ENCODE peak calls at places on chromosomes 11 and 22, in four cellular contexts. Z is lower lobe of right lung; L is heart right ventricle; S is naive thymus-derived CD4-positive, alpha-beta T cell. Q is an unnamed sample.

GRCh38 chr11:34827239-34827638 is 88.9 kb downstream of the APIP start:
- DNase-seq in Z (no peak), L (no peak), S (no peak), Q (no peak)

GRCh38 chr11:57294225-57295131 is 30.3 kb downstream of the TNKS1BP1 start:
- DNase-seq in Z (no peak), L (no peak), S (no peak), Q (no peak)

GRCh38 chr22:38347944-38348750 is 30.9 kb upstream of the CSNK1E start:
- DNase-seq in Z (no peak), L (no peak), S (no peak), Q (no peak)

GRCh38 chr11:75428989-75429640 is 3.9 kb downstream of the KLHL35 start:
- DNase-seq in Z (no peak), L (no peak), S (no peak), Q (no peak)

GRCh38 chr11:134542401-134543143 is 130.5 kb upstream of the B3GAT1 start:
- DNase-seq in Z (no peak), L (peak; percentile 2), S (no peak), Q (no peak)

GRCh38 chr22:46007848-46008261 is 30.9 kb upstream of the WNT7B start:
- DNase-seq in Z (peak; percentile 69), L (peak; percentile 89), S (no peak), Q (no peak)

GRCh38 chr11:10144954-10145353 is 149.1 kb downstream of the SBF2 start:
- DNase-seq in Z (no peak), L (no peak), S (no peak), Q (no peak)

GRCh38 chr11:108131993-108132392 is 10.6 kb downstream of the ACAT1 start:
- DNase-seq in Z (no peak), L (no peak), S (no peak), Q (no peak)

GRCh38 chr11:2819316-2819715 is 66.3 kb downstream of the CDKN1C start:
- DNase-seq in Z (peak; percentile 17), L (no peak), S (no peak), Q (no peak)

GRCh38 chr22:19178065-19178658 is 374 bp downstream of the SLC25A1 start:
- DNase-seq in Z (peak; percentile 74), L (no peak), S (peak; percentile 64), Q (peak; percentile 60)

GRCh38 chr11:108632041-108632440 is 32.8 kb upstream of the DDX10 start:
- DNase-seq in Z (no peak), L (no peak), S (no peak), Q (no peak)

GRCh38 chr11:7630002-7630401 is 43.3 kb downstream of the CYB5R2 start:
- DNase-seq in Z (no peak), L (peak; percentile 45), S (no peak), Q (no peak)

GRCh38 chr11:59255281-59255680 is 42.6 kb upstream of the MPEG1 start:
- DNase-seq in Z (no peak), L (no peak), S (no peak), Q (no peak)

GRCh38 chr11:73330569-73331093 is 22.6 kb downstream of the ARHGEF17 start:
- DNase-seq in Z (no peak), L (no peak), S (no peak), Q (no peak)

GRCh38 chr11:126833020-126833419 is 167.6 kb downstream of the KIRREL3 start:
- DNase-seq in Z (no peak), L (no peak), S (no peak), Q (no peak)

GRCh38 chr11:73241300-73241699 is 23.2 kb downstream of the P2RY2 start:
- DNase-seq in Z (no peak), L (no peak), S (no peak), Q (no peak)

GRCh38 chr22:42664976-42665831 is 16.0 kb upstream of the CYB5R3 start:
- DNase-seq in Z (no peak), L (no peak), S (no peak), Q (no peak)

GRCh38 chr11:96199563-96200025 is 143.4 kb downstream of the MAML2 start:
- DNase-seq in Z (no peak), L (no peak), S (no peak), Q (peak; percentile 41)

GRCh38 chr11:19276859-19277808 is 36.4 kb upstream of the E2F8 start:
- DNase-seq in Z (no peak), L (no peak), S (no peak), Q (no peak)

GRCh38 chr22:22721681-22722309 is 77.4 kb downstream of the GGTLC2 start:
- DNase-seq in Z (peak; percentile 73), L (no peak), S (no peak), Q (no peak)

GRCh38 chr11:82722236-82722635 is 11.4 kb downstream of the FAM181B start:
- DNase-seq in Z (no peak), L (no peak), S (no peak), Q (no peak)

GRCh38 chr22:50082961-50083461 is 2.2 kb downstream of the MLC1 start:
- DNase-seq in Z (no peak), L (no peak), S (no peak), Q (no peak)

GRCh38 chr11:76635991-76636520 is 34.5 kb downstream of the LRRC32 start:
- DNase-seq in Z (no peak), L (no peak), S (no peak), Q (no peak)

GRCh38 chr11:44339530-44339883 is 29.6 kb upstream of the ALX4 start:
- DNase-seq in Z (no peak), L (no peak), S (no peak), Q (no peak)

GRCh38 chr11:74755395-74755995 is 6.8 kb downstream of the RNF169 start:
- DNase-seq in Z (no peak), L (no peak), S (no peak), Q (no peak)

GRCh38 chr11:22582011-22582410 is 43.6 kb downstream of the FANCF start:
- DNase-seq in Z (no peak), L (no peak), S (no peak), Q (no peak)

GRCh38 chr22:38504731-38505594 is 1.1 kb downstream of the DDX17 start:
- DNase-seq in Z (peak; percentile 80), L (peak; percentile 63), S (peak; percentile 44), Q (peak; percentile 43)

GRCh38 chr11:117816151-117816741 is 8.3 kb downstream of the FXYD2 start:
- DNase-seq in Z (no peak), L (no peak), S (no peak), Q (no peak)

GRCh38 chr11:65553301-65554001 is 4.7 kb downstream of the LTBP3 start:
- DNase-seq in Z (no peak), L (no peak), S (peak; percentile 83), Q (peak; percentile 68)

GRCh38 chr11:47711816-47712215 is 3.4 kb downstream of the AGBL2 start:
- DNase-seq in Z (no peak), L (no peak), S (no peak), Q (no peak)

GRCh38 chr11:86785576-86785975 is 14.8 kb upstream of the PRSS23 start:
- DNase-seq in Z (no peak), L (no peak), S (no peak), Q (no peak)

GRCh38 chr11:85752890-85753581 is 57.9 kb downstream of the SYTL2 start:
- DNase-seq in Z (no peak), L (no peak), S (peak; percentile 97), Q (peak; percentile 98)

GRCh38 chr11:32852142-32852541 is 22.4 kb downstream of the PRRG4 start:
- DNase-seq in Z (no peak), L (no peak), S (no peak), Q (no peak)

GRCh38 chr11:19753451-19754041 is 40.9 kb downstream of the NAV2 start:
- DNase-seq in Z (peak; percentile 78), L (no peak), S (no peak), Q (no peak)

GRCh38 chr11:33384251-33384650 is 127.1 kb downstream of the HIPK3 start:
- DNase-seq in Z (no peak), L (no peak), S (no peak), Q (no peak)

GRCh38 chr11:124717786-124718634 is 21.7 kb upstream of the NRGN start:
- DNase-seq in Z (peak; percentile 62), L (peak; percentile 32), S (peak; percentile 32), Q (no peak)

DNA sequence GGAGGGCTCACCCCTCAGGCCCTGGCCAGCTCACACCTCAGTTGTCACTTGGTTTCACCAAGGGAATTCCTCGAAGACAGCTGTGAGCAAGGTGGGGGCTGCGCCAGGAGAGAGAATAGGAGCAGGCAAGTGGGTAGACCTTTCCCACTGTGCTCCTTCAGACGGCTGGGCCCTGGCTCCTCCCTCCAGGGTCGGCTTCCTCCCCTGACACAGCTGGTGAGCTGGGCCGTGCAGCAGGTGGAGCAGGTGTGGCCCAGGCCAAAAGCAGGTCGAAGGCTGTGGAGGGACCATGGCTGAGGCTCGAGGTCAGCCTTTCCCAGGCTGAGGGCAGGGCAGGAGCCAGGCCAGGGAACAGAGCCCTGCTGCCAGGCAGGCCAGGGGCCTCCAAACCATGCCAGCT is 12.5 kb upstream of the MYRF start:
- DNase-seq in Z (no peak), L (no peak), S (no peak), Q (no peak)
- H3K4me1 ChIP-seq in Z (no peaks in the 10 kb centered on the region), L (no peaks in the 10 kb centered on the region), S (no peaks in the 10 kb centered on the region), Q (no peaks in the 10 kb centered on the region)

GRCh38 chr11:102147632-102148031 is 37.4 kb downstream of the YAP1 start:
- DNase-seq in Z (no peak), L (no peak), S (no peak), Q (no peak)

GRCh38 chr11:102144357-102145342 is 34.4 kb downstream of the YAP1 start:
- DNase-seq in Z (no peak), L (peak; percentile 78), S (no peak), Q (no peak)

GRCh38 chr11:102148059-102148458 is 37.8 kb downstream of the YAP1 start:
- DNase-seq in Z (no peak), L (no peak), S (no peak), Q (no peak)

GRCh38 chr11:102143867-102144266 is 33.6 kb downstream of the YAP1 start:
- DNase-seq in Z (no peak), L (no peak), S (no peak), Q (no peak)

DNA sequence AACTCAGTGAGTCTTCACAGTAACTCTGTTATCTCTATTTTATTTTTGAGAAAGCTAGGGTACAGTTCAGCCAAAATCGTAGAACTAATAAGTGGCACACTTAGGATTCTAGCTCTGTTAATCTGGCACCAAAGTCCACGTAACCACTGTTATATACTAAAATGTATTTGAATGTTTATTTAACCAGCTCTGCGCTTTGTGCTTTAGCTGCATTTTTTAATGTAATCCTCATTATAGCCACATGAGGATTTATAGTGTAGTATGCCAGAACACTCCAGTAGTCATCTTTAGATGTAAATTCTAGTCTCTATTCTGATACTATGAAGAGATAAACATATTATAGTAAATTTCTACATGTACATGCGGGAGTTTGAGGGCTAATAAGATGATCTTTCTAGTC is 36.8 kb downstream of the YAP1 start:
- DNase-seq in Z (no peak), L (no peak), S (no peak), Q (no peak)
- H3K9me3 ChIP-seq in Z (no peaks in the 10 kb centered on the region), L (no peaks in the 10 kb centered on the region), S (no peaks in the 10 kb centered on the region), Q (no peaks in the 10 kb centered on the region)

GRCh38 chr11:115872418-115872817 is 368.2 kb upstream of the CADM1 start:
- DNase-seq in Z (no peak), L (no peak), S (no peak), Q (no peak)
- H3K27ac ChIP-seq in Z (no peak overlapping the region), L (no peak overlapping the region), S (no peak overlapping the region), Q (no peak overlapping the region)

DNA sequence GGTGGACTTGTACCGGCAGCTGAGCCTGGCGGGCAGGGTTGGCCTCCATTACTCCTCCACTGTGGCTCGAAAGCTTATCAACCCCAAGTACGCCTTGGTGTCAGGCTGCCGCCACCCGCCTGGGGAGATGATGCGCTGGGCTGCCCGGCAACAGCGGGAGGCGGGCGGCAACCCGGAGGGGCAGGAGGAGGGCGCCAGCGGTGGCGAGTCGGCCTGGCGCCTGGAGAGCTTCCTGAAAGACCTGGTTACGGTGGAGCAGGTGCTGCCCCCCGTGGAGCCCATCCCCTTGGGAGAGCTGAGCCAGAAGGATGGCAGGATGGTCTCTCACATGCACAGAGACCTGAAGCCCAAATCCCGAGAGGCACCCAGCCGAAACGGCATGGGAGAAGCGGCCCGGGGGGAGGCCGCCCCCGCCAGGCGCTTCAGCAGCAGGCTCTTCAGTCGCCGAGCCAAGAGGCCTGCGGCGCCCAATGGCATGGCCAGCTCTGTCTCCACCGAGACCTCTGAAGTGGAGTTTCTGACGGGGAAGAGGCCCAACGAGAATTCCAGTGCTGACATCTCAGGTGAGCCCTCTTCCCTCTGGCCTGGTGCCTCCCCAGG is 26.7 kb downstream of the FAM83F start:
- DNase-seq in Z (no peak), L (no peak), S (no peak), Q (no peak)
- H3K4me1 ChIP-seq in Z (peaks cover 6% of the 10 kb centered on the region), L (peaks cover 8% of the 10 kb centered on the region), S (peaks cover 4% of the 10 kb centered on the region), Q (peaks cover 4% of the 10 kb centered on the region)